ENCODE peak calls at places on chromosomes 2 and 18, in seven cellular contexts. One of them, this sample, is unnamed.

GRCh38 chr18:46211816-46212215 is 107.6 kb downstream of the HAUS1 start:
- DNase-seq in heart right ventricle: no peak
- DNase-seq in heart left ventricle: no peak
- DNase-seq in colonic mucosa: no peak
- DNase-seq in dorsolateral prefrontal cortex: no peak
- DNase-seq in A673: peak
- DNase-seq in IMR-90: peak
- DNase-seq in this sample: no peak

GRCh38 chr2:26249625-26250024 is 4.9 kb downstream of the HADHB start:
- DNase-seq in heart left ventricle: no peak
- DNase-seq in colonic mucosa: no peak
- DNase-seq in A673: no peak
- DNase-seq in heart right ventricle: no peak
- DNase-seq in IMR-90: no peak
- DNase-seq in dorsolateral prefrontal cortex: no peak
- DNase-seq in this sample: no peak

GRCh38 chr2:71646028-71646427 is 192.7 kb downstream of the DYSF start:
- DNase-seq in IMR-90: peak
- DNase-seq in A673: no peak
- DNase-seq in heart right ventricle: peak
- DNase-seq in dorsolateral prefrontal cortex: peak
- DNase-seq in colonic mucosa: no peak
- DNase-seq in heart left ventricle: no peak
- DNase-seq in this sample: no peak

GRCh38 chr18:38693085-38693484 is 1127.5 kb upstream of the CELF4 start:
- DNase-seq in colonic mucosa: no peak
- DNase-seq in A673: no peak
- DNase-seq in IMR-90: no peak
- DNase-seq in heart right ventricle: no peak
- DNase-seq in dorsolateral prefrontal cortex: no peak
- DNase-seq in heart left ventricle: no peak
- DNase-seq in this sample: no peak

GRCh38 chr2:6824962-6825361 is 40.7 kb downstream of the CMPK2 start:
- DNase-seq in colonic mucosa: no peak
- DNase-seq in heart right ventricle: no peak
- DNase-seq in IMR-90: peak
- DNase-seq in A673: no peak
- DNase-seq in heart left ventricle: no peak
- DNase-seq in dorsolateral prefrontal cortex: no peak
- DNase-seq in this sample: no peak

GRCh38 chr2:205321240-205321639 is 361.1 kb upstream of the NRP2 start:
- DNase-seq in dorsolateral prefrontal cortex: no peak
- DNase-seq in heart right ventricle: no peak
- DNase-seq in A673: no peak
- DNase-seq in heart left ventricle: no peak
- DNase-seq in colonic mucosa: no peak
- DNase-seq in IMR-90: peak
- DNase-seq in this sample: no peak

GRCh38 chr2:54274781-54275242 is 18.8 kb upstream of the TSPYL6 start:
- DNase-seq in colonic mucosa: no peak
- DNase-seq in heart left ventricle: no peak
- DNase-seq in heart right ventricle: no peak
- DNase-seq in dorsolateral prefrontal cortex: no peak
- DNase-seq in A673: peak
- DNase-seq in IMR-90: peak
- DNase-seq in this sample: no peak

GRCh38 chr18:7164610-7165009 is 47.0 kb upstream of the LAMA1 start:
- DNase-seq in IMR-90: peak
- DNase-seq in colonic mucosa: no peak
- DNase-seq in heart right ventricle: no peak
- DNase-seq in heart left ventricle: no peak
- DNase-seq in dorsolateral prefrontal cortex: no peak
- DNase-seq in A673: no peak
- DNase-seq in this sample: no peak

GRCh38 chr18:5900249-5900648 is 4.9 kb upstream of the TMEM200C start:
- DNase-seq in IMR-90: peak
- DNase-seq in colonic mucosa: no peak
- DNase-seq in heart right ventricle: no peak
- DNase-seq in heart left ventricle: no peak
- DNase-seq in dorsolateral prefrontal cortex: no peak
- DNase-seq in A673: no peak
- DNase-seq in this sample: no peak

GRCh38 chr2:12091201-12091806 is 344.9 kb downstream of the LPIN1 start:
- DNase-seq in heart left ventricle: no peak
- DNase-seq in heart right ventricle: no peak
- DNase-seq in A673: peak
- DNase-seq in dorsolateral prefrontal cortex: no peak
- DNase-seq in colonic mucosa: no peak
- DNase-seq in IMR-90: no peak
- DNase-seq in this sample: no peak

GRCh38 chr2:85255813-85256581 is 71.8 kb downstream of the TGOLN2 start:
- DNase-seq in A673: peak
- DNase-seq in heart left ventricle: peak
- DNase-seq in dorsolateral prefrontal cortex: no peak
- DNase-seq in heart right ventricle: no peak
- DNase-seq in colonic mucosa: no peak
- DNase-seq in IMR-90: peak
- DNase-seq in this sample: peak

GRCh38 chr2:50769416-50769815 is 262.5 kb downstream of the NRXN1 start:
- DNase-seq in IMR-90: no peak
- DNase-seq in heart right ventricle: no peak
- DNase-seq in dorsolateral prefrontal cortex: peak
- DNase-seq in colonic mucosa: no peak
- DNase-seq in A673: no peak
- DNase-seq in heart left ventricle: no peak
- DNase-seq in this sample: no peak

GRCh38 chr2:172249986-172250385 is 147.3 kb upstream of the DLX2 start:
- DNase-seq in dorsolateral prefrontal cortex: no peak
- DNase-seq in IMR-90: peak
- DNase-seq in colonic mucosa: no peak
- DNase-seq in heart left ventricle: no peak
- DNase-seq in A673: no peak
- DNase-seq in heart right ventricle: no peak
- DNase-seq in this sample: no peak

GRCh38 chr2:51981813-51982212 is 949.9 kb upstream of the NRXN1 start:
- DNase-seq in dorsolateral prefrontal cortex: no peak
- DNase-seq in heart right ventricle: no peak
- DNase-seq in heart left ventricle: no peak
- DNase-seq in colonic mucosa: no peak
- DNase-seq in A673: peak
- DNase-seq in IMR-90: peak
- DNase-seq in this sample: no peak

GRCh38 chr2:37454851-37455762 is 110.7 kb downstream of the QPCT start:
- DNase-seq in heart right ventricle: no peak
- DNase-seq in heart left ventricle: no peak
- DNase-seq in dorsolateral prefrontal cortex: no peak
- DNase-seq in colonic mucosa: no peak
- DNase-seq in A673: peak
- DNase-seq in IMR-90: no peak
- DNase-seq in this sample: no peak

GRCh38 chr2:6025391-6025790 is 333.2 kb downstream of the SOX11 start:
- DNase-seq in dorsolateral prefrontal cortex: no peak
- DNase-seq in heart left ventricle: no peak
- DNase-seq in colonic mucosa: no peak
- DNase-seq in heart right ventricle: no peak
- DNase-seq in A673: no peak
- DNase-seq in IMR-90: no peak
- DNase-seq in this sample: no peak

GRCh38 chr2:70089220-70089945 is 2.1 kb downstream of the PCBP1 start:
- DNase-seq in dorsolateral prefrontal cortex: no peak
- DNase-seq in colonic mucosa: no peak
- DNase-seq in IMR-90: no peak
- DNase-seq in heart right ventricle: no peak
- DNase-seq in A673: peak
- DNase-seq in heart left ventricle: no peak
- DNase-seq in this sample: peak

GRCh38 chr2:17901246-17901645 is 22.8 kb downstream of the KCNS3 start:
- DNase-seq in colonic mucosa: no peak
- DNase-seq in dorsolateral prefrontal cortex: no peak
- DNase-seq in heart right ventricle: peak
- DNase-seq in heart left ventricle: peak
- DNase-seq in A673: peak
- DNase-seq in IMR-90: no peak
- DNase-seq in this sample: no peak

GRCh38 chr2:24261441-24261840 is 86.6 kb downstream of the FAM228A start:
- DNase-seq in colonic mucosa: no peak
- DNase-seq in IMR-90: peak
- DNase-seq in heart right ventricle: no peak
- DNase-seq in heart left ventricle: no peak
- DNase-seq in A673: no peak
- DNase-seq in dorsolateral prefrontal cortex: no peak
- DNase-seq in this sample: no peak

GRCh38 chr2:45823723-45824206 is 172.3 kb downstream of the PRKCE start:
- DNase-seq in A673: no peak
- DNase-seq in dorsolateral prefrontal cortex: peak
- DNase-seq in heart right ventricle: peak
- DNase-seq in colonic mucosa: no peak
- DNase-seq in IMR-90: no peak
- DNase-seq in heart left ventricle: peak
- DNase-seq in this sample: no peak

GRCh38 chr2:10278029-10278762 is 24.5 kb upstream of the HPCAL1 start:
- DNase-seq in A673: no peak
- DNase-seq in dorsolateral prefrontal cortex: no peak
- DNase-seq in IMR-90: peak
- DNase-seq in heart right ventricle: peak
- DNase-seq in heart left ventricle: no peak
- DNase-seq in colonic mucosa: peak
- DNase-seq in this sample: no peak

GRCh38 chr2:169426069-169426663 is 53.1 kb upstream of the BBS5 start:
- DNase-seq in dorsolateral prefrontal cortex: no peak
- DNase-seq in heart left ventricle: no peak
- DNase-seq in IMR-90: no peak
- DNase-seq in colonic mucosa: no peak
- DNase-seq in A673: no peak
- DNase-seq in heart right ventricle: no peak
- DNase-seq in this sample: no peak

GRCh38 chr2:72129676-72130340 is 17.9 kb downstream of the CYP26B1 start:
- DNase-seq in heart left ventricle: no peak
- DNase-seq in dorsolateral prefrontal cortex: no peak
- DNase-seq in IMR-90: no peak
- DNase-seq in colonic mucosa: peak
- DNase-seq in heart right ventricle: no peak
- DNase-seq in A673: no peak
- DNase-seq in this sample: no peak

GRCh38 chr2:233031556-233032500 is 644 bp upstream of the NEU2 start:
- DNase-seq in heart right ventricle: no peak
- DNase-seq in dorsolateral prefrontal cortex: no peak
- DNase-seq in colonic mucosa: no peak
- DNase-seq in heart left ventricle: no peak
- DNase-seq in A673: no peak
- DNase-seq in IMR-90: no peak
- DNase-seq in this sample: no peak

GRCh38 chr2:172710584-172711024 is 25.0 kb upstream of the RAPGEF4 start:
- DNase-seq in heart left ventricle: no peak
- DNase-seq in heart right ventricle: no peak
- DNase-seq in A673: peak
- DNase-seq in dorsolateral prefrontal cortex: peak
- DNase-seq in colonic mucosa: peak
- DNase-seq in IMR-90: peak
- DNase-seq in this sample: no peak

GRCh38 chr18:37266290-37266689 is 299.3 kb downstream of the CELF4 start:
- DNase-seq in IMR-90: no peak
- DNase-seq in A673: no peak
- DNase-seq in heart left ventricle: no peak
- DNase-seq in heart right ventricle: no peak
- DNase-seq in colonic mucosa: no peak
- DNase-seq in dorsolateral prefrontal cortex: no peak
- DNase-seq in this sample: peak
- TF ChIP-seq CTCF in IMR-90: peak
- TF ChIP-seq CTCF in A673: no peak
- TF ChIP-seq CTCF in heart left ventricle: no peak
- TF ChIP-seq CTCF in heart right ventricle: no peak
- TF ChIP-seq CTCF in colonic mucosa: no peak
- TF ChIP-seq CTCF in dorsolateral prefrontal cortex: no peak
- TF ChIP-seq CTCF in this sample: peak

DNA sequence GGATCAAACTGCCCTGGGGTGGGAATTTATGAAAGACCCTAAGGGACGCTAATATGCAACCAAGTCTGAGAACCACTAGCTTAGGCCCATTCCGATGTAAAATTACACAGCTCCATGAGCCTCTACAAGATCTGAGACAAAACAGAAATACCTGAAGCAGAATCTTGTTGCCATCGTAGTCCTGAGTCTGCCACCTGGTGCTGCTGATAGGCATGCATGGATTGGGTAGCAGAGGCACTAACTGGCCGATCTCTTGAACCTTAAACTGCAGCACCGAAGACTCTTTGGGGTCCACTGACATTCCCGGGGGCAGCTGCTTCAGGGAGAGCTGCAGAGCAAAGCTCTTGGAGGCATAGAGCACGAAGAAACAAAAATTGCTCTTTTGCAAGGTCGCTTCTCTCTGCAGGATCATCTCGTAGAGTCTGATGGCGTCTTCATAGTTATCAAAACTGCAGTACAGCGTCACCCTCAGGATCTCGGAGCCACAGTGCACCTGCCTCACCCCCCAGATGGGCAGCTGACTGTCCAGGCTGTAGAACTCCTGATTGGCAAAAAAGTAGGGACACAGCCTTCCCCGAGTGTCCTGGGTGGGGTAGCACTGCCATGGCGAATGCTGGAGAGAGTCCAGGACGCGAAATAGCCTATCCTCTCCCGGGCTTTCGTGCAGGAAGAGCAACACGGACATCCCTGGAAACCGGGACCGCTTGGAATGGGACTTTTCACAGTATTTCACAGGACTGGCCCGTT is 848 bp downstream of the FAM124B start:
- DNase-seq in colonic mucosa: no peak
- DNase-seq in IMR-90: no peak
- DNase-seq in heart right ventricle: peak
- DNase-seq in dorsolateral prefrontal cortex: no peak
- DNase-seq in A673: no peak
- DNase-seq in heart left ventricle: no peak
- DNase-seq in this sample: no peak
- TF ChIP-seq CTCF in colonic mucosa: no peak
- TF ChIP-seq CTCF in IMR-90: no peak
- TF ChIP-seq CTCF in heart right ventricle: no peak
- TF ChIP-seq CTCF in dorsolateral prefrontal cortex: no peak
- TF ChIP-seq CTCF in A673: no peak
- TF ChIP-seq CTCF in heart left ventricle: no peak
- TF ChIP-seq CTCF in this sample: no peak

GRCh38 chr2:75574106-75574505 is 13.4 kb upstream of the EVA1A start:
- DNase-seq in IMR-90: peak
- DNase-seq in heart left ventricle: no peak
- DNase-seq in dorsolateral prefrontal cortex: no peak
- DNase-seq in heart right ventricle: no peak
- DNase-seq in A673: no peak
- DNase-seq in colonic mucosa: no peak
- DNase-seq in this sample: no peak
- TF ChIP-seq CTCF in IMR-90: peak
- TF ChIP-seq CTCF in heart left ventricle: no peak
- TF ChIP-seq CTCF in dorsolateral prefrontal cortex: no peak
- TF ChIP-seq CTCF in heart right ventricle: no peak
- TF ChIP-seq CTCF in A673: peak
- TF ChIP-seq CTCF in colonic mucosa: no peak
- TF ChIP-seq CTCF in this sample: no peak

DNA sequence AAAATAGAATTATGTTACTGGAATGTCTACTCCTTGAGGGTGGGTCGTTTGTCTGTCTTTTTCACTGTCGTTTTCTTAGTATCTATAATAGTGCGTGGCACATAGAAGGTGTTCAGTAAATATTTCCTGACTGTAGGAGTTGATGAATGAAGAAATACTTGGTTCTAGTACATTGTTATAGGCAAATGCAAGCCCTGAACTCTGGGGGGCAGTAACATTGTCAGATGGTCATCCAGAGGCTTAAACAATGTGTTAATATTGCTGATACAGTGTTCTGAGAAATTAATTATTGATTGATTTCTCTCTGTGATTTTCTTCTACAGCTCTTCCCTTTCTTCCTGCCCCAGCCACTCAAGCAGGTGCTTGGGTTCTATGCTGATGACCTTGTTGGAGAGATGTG is 24.4 kb upstream of the THOC1 start:
- DNase-seq in heart left ventricle: no peak
- DNase-seq in dorsolateral prefrontal cortex: no peak
- DNase-seq in heart right ventricle: no peak
- DNase-seq in A673: peak
- DNase-seq in colonic mucosa: no peak
- DNase-seq in IMR-90: no peak
- DNase-seq in this sample: no peak
- TF ChIP-seq CTCF in heart left ventricle: no peak
- TF ChIP-seq CTCF in dorsolateral prefrontal cortex: no peak
- TF ChIP-seq CTCF in heart right ventricle: no peak
- TF ChIP-seq CTCF in A673: peak
- TF ChIP-seq CTCF in colonic mucosa: no peak
- TF ChIP-seq CTCF in IMR-90: peak
- TF ChIP-seq CTCF in this sample: peak

This sample was measured in progenitor cell of endocrine pancreas.